ENCODE peak calls at places on chromosomes 11 and 22, in six cellular contexts. A is mucosa of descending colon, G is iPS DF 6.9, T is colonic mucosa, U is left ventricle myocardium inferior, K is right cardiac atrium. V is an unnamed sample. For H3K9me3, the result is how much of the 10 kb centered on the place peaks cover.

GRCh38 chr11:81220166-81220895 is 1513.3 kb downstream of the FAM181B start:
- DNase-seq in G (no peak), A (no peak), T (no peak), U (no peak), K (no peak), V (no peak)

GRCh38 chr11:119092880-119093665 is 8.4 kb downstream of the HMBS start:
- DNase-seq in U (no peak), T (no peak), A (no peak), K (peak), G (no peak), V (peak)

GRCh38 chr11:58640386-58641023 is 18.0 kb downstream of the CNTF start:
- DNase-seq in T (no peak), K (no peak), A (no peak), U (no peak), G (no peak), V (no peak)

GRCh38 chr22:43293259-43293658 is 49.9 kb downstream of the SCUBE1 start:
- DNase-seq in T (peak), U (no peak), A (no peak), K (no peak), G (no peak), V (no peak)

GRCh38 chr11:132685174-132685611 is 847.1 kb downstream of the OPCML start:
- DNase-seq in U (no peak), A (no peak), K (no peak), G (no peak), T (no peak), V (peak)

GRCh38 chr11:4704790-4705334 is 278 bp downstream of the MMP26 start:
- DNase-seq in T (no peak), K (no peak), U (no peak), A (no peak), G (no peak), V (no peak)

GRCh38 chr11:119882316-119882715 is 153.3 kb upstream of the NECTIN1 start:
- DNase-seq in U (no peak), T (no peak), A (no peak), K (no peak), G (no peak), V (no peak)

GRCh38 chr11:96390403-96390830 is 604 bp downstream of the JRKL start:
- DNase-seq in T (no peak), K (no peak), G (no peak), A (no peak), U (no peak), V (peak)

GRCh38 chr22:50483106-50483505 is 1.8 kb downstream of the ADM2 start:
- DNase-seq in K (peak), U (no peak), G (no peak), T (no peak), A (no peak), V (no peak)

GRCh38 chr11:92225563-92226308 is 1.1 kb downstream of the FAT3 start:
- DNase-seq in T (peak), U (no peak), K (peak), G (no peak), A (no peak), V (peak)

GRCh38 chr11:19753451-19754041 is 40.9 kb downstream of the NAV2 start:
- DNase-seq in T (peak), A (peak), U (no peak), G (no peak), K (no peak), V (peak)

GRCh38 chr11:102390667-102391449 is 43.8 kb downstream of the BIRC2 start:
- DNase-seq in T (peak), A (peak), G (peak), K (peak), U (peak), V (peak)

GRCh38 chr11:13047884-13048283 is 38.8 kb downstream of the RASSF10 start:
- DNase-seq in K (no peak), G (no peak), A (no peak), U (no peak), T (no peak), V (no peak)

GRCh38 chr22:41271787-41272186 is 14.2 kb downstream of the RANGAP1 start:
- DNase-seq in G (no peak), A (no peak), T (no peak), K (no peak), U (no peak), V (no peak)

GRCh38 chr11:11876458-11876857 is 34.7 kb downstream of the USP47 start:
- DNase-seq in K (no peak), A (no peak), T (no peak), G (peak), U (no peak), V (no peak)

GRCh38 chr11:56700242-56700918 is 1.5 kb downstream of the OR9G1 start:
- DNase-seq in U (no peak), G (no peak), A (peak), K (no peak), T (no peak), V (no peak)

GRCh38 chr11:70099578-70100282 is 21.6 kb downstream of the ANO1 start:
- DNase-seq in G (no peak), K (peak), T (no peak), A (no peak), U (no peak), V (peak)

GRCh38 chr11:34495724-34496377 is 17.7 kb downstream of the ELF5 start:
- DNase-seq in T (no peak), U (no peak), A (no peak), G (no peak), K (peak), V (peak)

GRCh38 chr11:101487775-101488174 is 96.0 kb downstream of the TRPC6 start:
- DNase-seq in T (no peak), A (no peak), K (no peak), U (no peak), G (no peak), V (no peak)

GRCh38 chr11:45180888-45181594 is 34.6 kb downstream of the PRDM11 start:
- DNase-seq in A (peak), K (peak), U (peak), T (peak), G (no peak), V (peak)
- H3K4me3 ChIP-seq in A (no peak), K (peak), U (peak), T (peak), G (peak), V (peak)

GRCh38 chr11:60377737-60378136 is 595 bp upstream of the MS4A7 start:
- DNase-seq in K (peak), G (no peak), A (no peak), T (peak), U (peak), V (no peak)
- H3K9me3 ChIP-seq in K (under half), G (under half), A (under half), T (under half), U (under half), V (under half)

GRCh38 chr11:121927789-121928188 is 188.2 kb downstream of the BLID start:
- DNase-seq in G (no peak), U (no peak), A (no peak), K (no peak), T (no peak), V (no peak)

GRCh38 chr11:121930004-121930965 is 185.7 kb downstream of the BLID start:
- DNase-seq in K (peak), G (no peak), T (no peak), A (no peak), U (no peak), V (peak)

GRCh38 chr11:121931121-121931520 is 184.9 kb downstream of the BLID start:
- DNase-seq in A (no peak), K (no peak), G (no peak), U (no peak), T (no peak), V (no peak)

GRCh38 chr11:121928597-121929580 is 187.1 kb downstream of the BLID start:
- DNase-seq in K (no peak), T (no peak), A (no peak), U (no peak), G (no peak), V (no peak)

GRCh38 chr11:121929581-121929980 is 186.4 kb downstream of the BLID start:
- DNase-seq in T (no peak), G (no peak), K (peak), A (no peak), U (peak), V (peak)
- H3K4me3 ChIP-seq in T (no peak), G (peak), K (peak), A (no peak), U (peak), V (peak)

DNA sequence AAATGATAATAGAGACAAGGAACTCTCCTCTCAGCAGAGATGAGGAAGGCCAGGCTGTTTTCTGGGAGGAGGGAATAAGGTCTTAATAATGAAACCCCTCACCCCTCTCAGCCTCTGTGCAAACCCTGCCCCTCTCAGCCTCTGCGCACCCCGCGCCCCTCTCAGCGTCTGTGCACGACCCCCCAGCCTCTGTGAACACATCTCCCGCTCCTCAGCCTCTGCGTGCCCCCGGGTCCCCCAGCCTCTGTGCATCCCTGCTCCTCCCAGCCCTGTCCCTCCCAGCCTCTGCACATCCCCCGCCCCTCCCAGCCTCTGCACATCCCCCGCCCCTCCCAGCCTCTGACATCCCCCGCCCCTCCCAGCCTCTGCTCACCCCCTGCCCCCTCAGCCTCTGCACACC is 837.8 kb downstream of the TBC1D22A start:
- DNase-seq in K (no peak), G (no peak), U (no peak), A (no peak), T (no peak), V (no peak)
- H3K9me3 ChIP-seq in K (under half), G (under half), U (under half), A (under half), T (under half), V (under half)